ENCODE peak calls at places on chromosome 7, in four cellular contexts. V, B, G and W are unnamed samples.

GRCh38 chr7:97145068-97145467 is 27.6 kb downstream of the SDHAF3 start:
- DNase-seq in V (peak), B (peak), G (peak), W (no peak)

GRCh38 chr7:37943905-37944736 is 23.7 kb downstream of the EPDR1 start:
- DNase-seq in V (peak), B (no peak), G (no peak), W (no peak)

GRCh38 chr7:116630932-116631449 is 41.0 kb upstream of the MET start:
- DNase-seq in V (peak), B (peak), G (peak), W (no peak)

GRCh38 chr7:55304363-55304762 is 60.8 kb upstream of the LANCL2 start:
- DNase-seq in V (no peak), B (no peak), G (no peak), W (no peak)

GRCh38 chr7:125877251-125877650 is 947.6 kb upstream of the POT1 start:
- DNase-seq in V (no peak), B (no peak), G (no peak), W (no peak)

GRCh38 chr7:68963547-68963946 is 634.7 kb upstream of the AUTS2 start:
- DNase-seq in V (no peak), B (peak), G (no peak), W (peak)

GRCh38 chr7:112010994-112011393 is 195.2 kb downstream of the DOCK4 start:
- DNase-seq in V (no peak), B (no peak), G (no peak), W (no peak)

GRCh38 chr7:139682136-139683013 is 95.4 kb downstream of the HIPK2 start:
- DNase-seq in V (peak), B (peak), G (peak), W (peak)

GRCh38 chr7:134991469-134992339 is 5.4 kb downstream of the AGBL3 start:
- DNase-seq in V (no peak), B (no peak), G (no peak), W (no peak)

GRCh38 chr7:102390697-102391484 is 5.3 kb upstream of the PRKRIP1 start:
- DNase-seq in V (peak), B (peak), G (peak), W (peak)

GRCh38 chr7:28315565-28316420 is 96.5 kb upstream of the CREB5 start:
- DNase-seq in V (peak), B (peak), G (peak), W (peak)

GRCh38 chr7:101124376-101125056 is 2.4 kb upstream of the SERPINE1 start:
- DNase-seq in V (peak), B (peak), G (peak), W (peak)

GRCh38 chr7:128869138-128869943 is 6.7 kb downstream of the ATP6V1F start:
- DNase-seq in V (peak), B (peak), G (peak), W (no peak)

GRCh38 chr7:38060116-38060515 is 117.9 kb upstream of the STARD3NL start:
- DNase-seq in V (no peak), B (no peak), G (no peak), W (no peak)

GRCh38 chr7:45033261-45033930 is 33.4 kb downstream of the CCM2 start:
- DNase-seq in V (peak), B (peak), G (peak), W (peak)

GRCh38 chr7:15682751-15683150 is 3.7 kb downstream of the MEOX2 start:
- DNase-seq in V (no peak), B (no peak), G (peak), W (no peak)

GRCh38 chr7:75892634-75893272 is 13.9 kb downstream of the RHBDD2 start:
- DNase-seq in V (peak), B (no peak), G (peak), W (peak)

GRCh38 chr7:101957733-101958525 is 140.5 kb downstream of the CUX1 start:
- DNase-seq in V (no peak), B (no peak), G (no peak), W (no peak)

GRCh38 chr7:17159500-17160037 is 138.9 kb upstream of the AHR start:
- DNase-seq in V (no peak), B (no peak), G (no peak), W (no peak)

GRCh38 chr7:152025937-152026890 is 740 bp downstream of the GALNT11 start:
- DNase-seq in V (peak), B (no peak), G (peak), W (no peak)

GRCh38 chr7:148828965-148829364 is 55.1 kb downstream of the EZH2 start:
- DNase-seq in V (no peak), B (no peak), G (no peak), W (no peak)

GRCh38 chr7:135175931-135176330 is 5.4 kb upstream of the CYREN start:
- DNase-seq in V (peak), B (no peak), G (no peak), W (no peak)

GRCh38 chr7:135253851-135254815 is 20.5 kb downstream of the STRA8 start:
- DNase-seq in V (peak), B (peak), G (peak), W (peak)

GRCh38 chr7:1062296-1063294 is 18.2 kb downstream of the GPR146 start:
- DNase-seq in V (no peak), B (no peak), G (no peak), W (no peak)

GRCh38 chr7:41796331-41796730 is 93.4 kb upstream of the INHBA start:
- DNase-seq in V (no peak), B (no peak), G (no peak), W (no peak)

GRCh38 chr7:73517241-73517995 is 4.7 kb downstream of the BAZ1B start:
- DNase-seq in V (no peak), B (no peak), G (no peak), W (no peak)
- H3K4me3 ChIP-seq in V (no peak), B (no peak), G (no peak), W (no peak)

GRCh38 chr7:81886211-81886764 is 116.4 kb upstream of the HGF start:
- DNase-seq in V (no peak), B (no peak), G (no peak), W (no peak)
- H3K4me3 ChIP-seq in V (no peak), B (no peak), G (no peak), W (no peak)

DNA sequence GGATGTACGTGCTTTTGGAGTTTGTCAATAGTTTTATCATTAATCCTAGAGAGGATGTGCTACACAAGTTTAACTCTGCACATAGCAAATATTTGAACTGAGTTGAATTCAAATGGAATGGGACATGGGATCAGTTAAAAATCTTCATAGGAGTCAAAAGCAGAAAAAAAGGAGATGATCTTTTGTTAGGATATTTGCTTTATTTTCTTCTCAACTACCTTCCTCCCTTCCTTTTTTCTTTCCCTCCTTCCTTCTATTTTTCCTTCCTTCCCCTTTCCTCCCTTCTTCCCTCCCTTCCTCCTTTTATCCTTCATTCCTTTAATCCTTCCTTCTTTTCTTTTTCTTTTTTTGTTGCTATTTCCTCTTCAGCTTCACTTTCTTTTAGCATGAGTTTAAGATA is 6.6 kb downstream of the PTPRZ1 start:
- DNase-seq in V (no peak), B (no peak), G (no peak), W (no peak)
- H3K4me3 ChIP-seq in V (no peak), B (no peak), G (no peak), W (no peak)

GRCh38 chr7:27183682-27184341 is 1.2 kb downstream of the HOXA11 start:
- DNase-seq in V (no peak), B (no peak), G (no peak), W (no peak)
- H3K4me3 ChIP-seq in V (peak), B (peak), G (peak), W (peak)

GRCh38 chr7:94348142-94348541 is 46.6 kb upstream of the COL1A2 start:
- DNase-seq in V (no peak), B (peak), G (peak), W (peak)
- H3K4me3 ChIP-seq in V (no peak), B (no peak), G (peak), W (no peak)